ENCODE peak calls at places on chromosomes 4 and X, in four cellular contexts. P is aorta, Z is GM12891, N is NCI-H510A treated with DMSO at 0.1 percent for 48 hours. X is an unnamed sample.

GRCh38 chrX:7432901-7433300 is 284.9 kb upstream of the PUDP start:
- DNase-seq in P (no peak), Z (no peak), N (no peak), X (no peak)

GRCh38 chrX:111467896-111468295 is 43.5 kb upstream of the SERTM2 start:
- DNase-seq in P (peak), Z (no peak), N (no peak), X (no peak)

GRCh38 chr4:163564221-163564720 is 69.8 kb downstream of the TMA16 start:
- DNase-seq in P (no peak), Z (no peak), N (no peak), X (no peak)

GRCh38 chr4:110637408-110638131 is 14.7 kb upstream of the PITX2 start:
- DNase-seq in P (peak), Z (no peak), N (no peak), X (no peak)

GRCh38 chr4:88291003-88291402 is 6.6 kb upstream of the PPM1K start:
- DNase-seq in P (no peak), Z (no peak), N (peak), X (no peak)

GRCh38 chrX:50157545-50158125 is 43.2 kb downstream of the AKAP4 start:
- DNase-seq in P (no peak), Z (no peak), N (no peak), X (no peak)

GRCh38 chrX:20317873-20318272 is 51.2 kb upstream of the RPS6KA3 start:
- DNase-seq in P (no peak), Z (no peak), N (no peak), X (no peak)

GRCh38 chrX:13463608-13464007 is 105.8 kb upstream of the EGFL6 start:
- DNase-seq in P (no peak), Z (no peak), N (peak), X (no peak)

GRCh38 chrX:13651150-13651549 is 1.8 kb upstream of the TCEANC start:
- DNase-seq in P (no peak), Z (no peak), N (no peak), X (no peak)

GRCh38 chr4:123018391-123018755 is 96.0 kb upstream of the NUDT6 start:
- DNase-seq in P (no peak), Z (no peak), N (no peak), X (no peak)